ENCODE peak calls at places on chromosomes 2 and 18, in eight cellular contexts. T is psoas muscle; R is iPS DF 6.9; V is heart left ventricle; U is IMR-90; H is HL-60; O is CD8-positive, alpha-beta memory T cell; J is fibroblast of lung. N is an unnamed sample. For H3K27me3, the result is how much of the 10 kb centered on the place peaks cover.

GRCh38 chr2:230230087-230230486 is 4.6 kb downstream of the SP140 start:
- DNase-seq in J (peak), R (peak), O (no peak), V (no peak), U (peak), T (no peak), H (no peak), N (no peak)

GRCh38 chr2:31739156-31739555 is 158.4 kb upstream of the SRD5A2 start:
- DNase-seq in U (no peak), T (no peak), R (no peak), V (no peak), J (no peak), H (no peak), O (no peak), N (no peak)

GRCh38 chr2:167355796-167356195 is 467.5 kb downstream of the XIRP2 start:
- DNase-seq in J (peak), T (no peak), O (no peak), U (peak), R (no peak), V (no peak), H (no peak), N (no peak)

GRCh38 chr2:82875891-82876290 is 1583.2 kb downstream of the SUCLG1 start:
- DNase-seq in V (no peak), J (no peak), T (no peak), O (no peak), U (no peak), R (no peak), H (no peak), N (no peak)

GRCh38 chr2:120344991-120345975 is 653 bp upstream of the INHBB start:
- DNase-seq in O (no peak), U (no peak), T (no peak), R (no peak), J (peak), V (no peak), H (no peak), N (no peak)

GRCh38 chr2:1804865-1805264 is 60.5 kb upstream of the PXDN start:
- DNase-seq in V (no peak), T (no peak), J (no peak), R (no peak), H (no peak), U (no peak), O (no peak), N (no peak)

GRCh38 chr2:238434846-238435751 is 8.4 kb downstream of the ASB1 start:
- DNase-seq in J (no peak), O (no peak), H (no peak), V (no peak), T (no peak), R (no peak), U (no peak), N (no peak)

GRCh38 chr18:3254725-3255124 is 7.1 kb downstream of the MYL12A start:
- DNase-seq in J (no peak), H (no peak), U (no peak), O (no peak), V (no peak), T (no peak), R (no peak), N (no peak)

GRCh38 chr2:88492002-88492401 is 39.5 kb upstream of the FOXI3 start:
- DNase-seq in T (no peak), O (no peak), R (no peak), J (no peak), V (no peak), U (no peak), H (no peak), N (no peak)

GRCh38 chr18:62999392-62999791 is 284.1 kb downstream of the PHLPP1 start:
- DNase-seq in U (peak), R (no peak), T (peak), O (no peak), J (peak), V (peak), H (no peak), N (no peak)

GRCh38 chr2:1744446-1745170 is at the start of gene PXDN:
- DNase-seq in O (no peak), T (peak), J (peak), U (peak), V (peak), H (no peak), R (no peak), N (peak)

GRCh38 chr18:23828426-23828825 is 139.2 kb downstream of the LAMA3 start:
- DNase-seq in H (peak), O (peak), V (no peak), R (no peak), U (peak), T (no peak), J (peak), N (no peak)

GRCh38 chr2:119753041-119753929 is 6.4 kb upstream of the PTPN4 start:
- DNase-seq in R (no peak), J (peak), U (peak), V (no peak), O (no peak), H (no peak), T (no peak), N (no peak)

GRCh38 chr18:50311573-50312106 is 24.1 kb upstream of the CXXC1 start:
- DNase-seq in T (no peak), U (no peak), H (peak), O (no peak), V (no peak), J (no peak), R (no peak), N (no peak)

GRCh38 chr18:50312296-50313030 is 25.0 kb upstream of the CXXC1 start:
- DNase-seq in T (no peak), H (no peak), J (no peak), V (no peak), U (no peak), R (no peak), O (no peak), N (no peak)

GRCh38 chr18:50307738-50308470 is 20.4 kb upstream of the CXXC1 start:
- DNase-seq in T (peak), U (peak), R (peak), O (peak), V (peak), J (peak), H (peak), N (peak)

GRCh38 chr18:50307400-50307737 is 19.9 kb upstream of the CXXC1 start:
- DNase-seq in J (no peak), V (no peak), R (no peak), T (no peak), O (no peak), H (no peak), U (no peak), N (no peak)

DNA sequence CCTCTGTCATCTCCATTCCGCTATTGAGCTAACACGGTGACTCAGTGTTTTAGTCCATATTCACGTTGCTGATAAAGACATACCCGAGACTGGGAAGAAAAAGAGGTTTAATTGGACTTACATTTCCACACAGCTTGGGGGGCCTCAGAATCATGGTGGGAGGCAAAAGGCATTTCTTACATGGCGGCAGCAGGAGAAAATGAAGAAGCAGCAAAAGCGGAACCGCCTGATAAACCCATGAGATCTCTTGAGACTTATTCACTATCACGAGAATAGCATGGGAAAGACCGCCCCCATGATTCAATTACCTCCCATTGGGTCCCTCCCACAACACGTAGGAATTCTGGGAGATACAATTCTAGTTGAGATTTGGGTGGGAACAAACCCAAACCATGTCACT is 22.6 kb upstream of the CXXC1 start:
- DNase-seq in R (no peak), U (no peak), T (no peak), H (no peak), O (no peak), J (no peak), V (no peak), N (no peak)
- H3K4me3 ChIP-seq in R (no peak), U (no peak), T (no peak), H (no peak), O (no peak), J (no peak), V (no peak), N (no peak)

DNA sequence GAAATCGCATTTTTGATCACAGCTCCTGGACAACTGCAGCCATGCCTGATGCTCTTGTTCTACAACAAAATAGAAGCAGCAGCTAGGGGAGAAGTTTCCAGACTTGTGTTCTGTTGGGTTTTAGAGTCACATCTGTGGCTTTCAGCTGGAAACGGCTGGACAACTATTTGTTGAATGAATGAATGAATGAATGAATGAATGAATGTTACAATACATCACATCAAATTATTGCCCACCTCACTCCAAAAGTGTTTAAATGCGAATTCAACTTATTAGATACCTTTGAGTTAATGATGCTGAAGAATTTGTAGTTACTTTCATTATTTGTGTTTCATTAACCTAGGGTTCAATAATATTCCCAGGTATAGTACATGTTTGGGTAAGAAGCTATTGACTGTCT is 8.5 kb upstream of the METTL21A start:
- DNase-seq in R (no peak), V (no peak), J (no peak), H (no peak), T (no peak), O (no peak), U (no peak), N (no peak)
- H3K27ac ChIP-seq in R (no peak), V (no peak), J (no peak), H (peak), T (no peak), O (no peak), U (no peak), N (no peak)

DNA sequence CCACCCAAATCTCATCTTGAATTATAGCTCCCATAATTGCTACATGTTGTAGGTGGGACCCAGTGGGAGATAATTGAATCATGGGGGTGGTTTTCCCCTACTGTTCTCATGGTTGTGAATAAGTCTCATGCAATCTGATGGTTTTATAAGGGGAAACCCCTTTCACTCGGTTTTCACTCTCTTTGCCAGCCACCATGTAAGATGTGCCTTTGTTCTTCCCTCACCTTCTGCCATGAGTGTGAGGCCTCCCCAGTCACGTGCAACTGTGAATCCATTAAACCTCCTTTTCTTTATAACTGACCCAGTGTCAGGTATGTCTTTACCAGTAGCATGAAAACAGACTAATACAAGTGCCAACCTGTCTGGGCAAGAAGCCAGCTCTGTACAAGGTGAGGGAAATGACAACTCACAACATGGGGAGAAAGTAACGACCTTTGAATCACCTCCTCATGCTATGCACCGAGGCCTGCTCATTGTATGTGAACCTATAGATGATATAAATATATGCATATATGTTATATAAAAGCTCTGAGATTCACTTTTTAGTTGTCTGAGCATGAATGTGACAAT is 162.2 kb downstream of the ALPK2 start:
- DNase-seq in R (no peak), V (no peak), J (no peak), U (no peak), O (no peak), H (no peak), T (no peak), N (no peak)
- H3K27me3 ChIP-seq in R (under half), V (under half), J (under half), U (under half), O (under half), H (under half), T (under half), N (under half)

GRCh38 chr2:44086639-44087036 is 82.0 kb upstream of the PPM1B start:
- DNase-seq in T (no peak), R (no peak), U (no peak), H (no peak), J (no peak), O (no peak), V (no peak), N (peak)
- H3K4me3 ChIP-seq in T (peak), R (no peak), U (no peak), H (no peak), J (peak), O (no peak), V (peak), N (peak)

GRCh38 chr2:156455366-156455975 is 19.3 kb downstream of the GPD2 start:
- DNase-seq in U (peak), O (no peak), T (no peak), H (no peak), J (peak), R (no peak), V (no peak), N (no peak)
- H3K27ac ChIP-seq in U (no peak), O (no peak), T (no peak), H (no peak), J (peak), R (no peak), V (no peak), N (no peak)

N was measured in dorsolateral prefrontal cortex.